ENCODE peak calls at places on chromosomes 5 and 9, in four cellular contexts. One of them, this sample, is unnamed. For H3K36me3, the result is how much of the 10 kb centered on the place peaks cover.

GRCh38 chr9:123058834-123059233 is 25.4 kb downstream of the GPR21 start:
- DNase-seq in fibroblast of lung: peak
- DNase-seq in psoas muscle: no peak
- DNase-seq in spleen: no peak
- DNase-seq in this sample: no peak

GRCh38 chr5:164832545-164832944 is 1327.1 kb downstream of the MAT2B start:
- DNase-seq in fibroblast of lung: no peak
- DNase-seq in psoas muscle: no peak
- DNase-seq in spleen: no peak
- DNase-seq in this sample: no peak

GRCh38 chr9:75855509-75855908 is 35.0 kb upstream of the PCSK5 start:
- DNase-seq in fibroblast of lung: peak
- DNase-seq in psoas muscle: no peak
- DNase-seq in spleen: no peak
- DNase-seq in this sample: peak

GRCh38 chr9:14535161-14535930 is 157.9 kb downstream of the ZDHHC21 start:
- DNase-seq in fibroblast of lung: no peak
- DNase-seq in psoas muscle: peak
- DNase-seq in spleen: no peak
- DNase-seq in this sample: no peak

GRCh38 chr5:77277764-77278163 is 67.3 kb downstream of the PDE8B start:
- DNase-seq in fibroblast of lung: no peak
- DNase-seq in psoas muscle: no peak
- DNase-seq in spleen: no peak
- DNase-seq in this sample: no peak

GRCh38 chr5:172699999-172700685 is 59.1 kb downstream of the NEURL1B start:
- DNase-seq in fibroblast of lung: no peak
- DNase-seq in psoas muscle: peak
- DNase-seq in spleen: peak
- DNase-seq in this sample: no peak

GRCh38 chr5:36200513-36200912 is 41.2 kb downstream of the NADK2 start:
- DNase-seq in fibroblast of lung: no peak
- DNase-seq in psoas muscle: no peak
- DNase-seq in spleen: no peak
- DNase-seq in this sample: no peak

GRCh38 chr5:34480810-34481528 is 175.2 kb upstream of the RAI14 start:
- DNase-seq in fibroblast of lung: no peak
- DNase-seq in psoas muscle: no peak
- DNase-seq in spleen: no peak
- DNase-seq in this sample: no peak

GRCh38 chr9:108262836-108263235 is 593.0 kb downstream of the ACTL7B start:
- DNase-seq in fibroblast of lung: no peak
- DNase-seq in psoas muscle: no peak
- DNase-seq in spleen: no peak
- DNase-seq in this sample: no peak

GRCh38 chr5:150065346-150065745 is 21.0 kb downstream of the CSF1R start:
- DNase-seq in fibroblast of lung: peak
- DNase-seq in psoas muscle: peak
- DNase-seq in spleen: peak
- DNase-seq in this sample: no peak

GRCh38 chr5:10133830-10134229 is 115.9 kb downstream of the ATPSCKMT start:
- DNase-seq in fibroblast of lung: peak
- DNase-seq in psoas muscle: no peak
- DNase-seq in spleen: no peak
- DNase-seq in this sample: peak

GRCh38 chr9:134618823-134619454 is 22.7 kb upstream of the COL5A1 start:
- DNase-seq in fibroblast of lung: no peak
- DNase-seq in psoas muscle: no peak
- DNase-seq in spleen: peak
- DNase-seq in this sample: no peak

GRCh38 chr5:39717186-39717897 is 292.6 kb upstream of the DAB2 start:
- DNase-seq in fibroblast of lung: peak
- DNase-seq in psoas muscle: no peak
- DNase-seq in spleen: no peak
- DNase-seq in this sample: no peak

GRCh38 chr9:113886471-113886870 is 10.4 kb downstream of the ZNF618 start:
- DNase-seq in fibroblast of lung: peak
- DNase-seq in psoas muscle: no peak
- DNase-seq in spleen: no peak
- DNase-seq in this sample: peak

GRCh38 chr5:178155065-178155464 is 1.4 kb upstream of the NHP2 start:
- DNase-seq in fibroblast of lung: no peak
- DNase-seq in psoas muscle: no peak
- DNase-seq in spleen: no peak
- DNase-seq in this sample: no peak
- H3K4me3 ChIP-seq in fibroblast of lung: no peak
- H3K4me3 ChIP-seq in psoas muscle: no peak
- H3K4me3 ChIP-seq in spleen: no peak
- H3K4me3 ChIP-seq in this sample: no peak

DNA sequence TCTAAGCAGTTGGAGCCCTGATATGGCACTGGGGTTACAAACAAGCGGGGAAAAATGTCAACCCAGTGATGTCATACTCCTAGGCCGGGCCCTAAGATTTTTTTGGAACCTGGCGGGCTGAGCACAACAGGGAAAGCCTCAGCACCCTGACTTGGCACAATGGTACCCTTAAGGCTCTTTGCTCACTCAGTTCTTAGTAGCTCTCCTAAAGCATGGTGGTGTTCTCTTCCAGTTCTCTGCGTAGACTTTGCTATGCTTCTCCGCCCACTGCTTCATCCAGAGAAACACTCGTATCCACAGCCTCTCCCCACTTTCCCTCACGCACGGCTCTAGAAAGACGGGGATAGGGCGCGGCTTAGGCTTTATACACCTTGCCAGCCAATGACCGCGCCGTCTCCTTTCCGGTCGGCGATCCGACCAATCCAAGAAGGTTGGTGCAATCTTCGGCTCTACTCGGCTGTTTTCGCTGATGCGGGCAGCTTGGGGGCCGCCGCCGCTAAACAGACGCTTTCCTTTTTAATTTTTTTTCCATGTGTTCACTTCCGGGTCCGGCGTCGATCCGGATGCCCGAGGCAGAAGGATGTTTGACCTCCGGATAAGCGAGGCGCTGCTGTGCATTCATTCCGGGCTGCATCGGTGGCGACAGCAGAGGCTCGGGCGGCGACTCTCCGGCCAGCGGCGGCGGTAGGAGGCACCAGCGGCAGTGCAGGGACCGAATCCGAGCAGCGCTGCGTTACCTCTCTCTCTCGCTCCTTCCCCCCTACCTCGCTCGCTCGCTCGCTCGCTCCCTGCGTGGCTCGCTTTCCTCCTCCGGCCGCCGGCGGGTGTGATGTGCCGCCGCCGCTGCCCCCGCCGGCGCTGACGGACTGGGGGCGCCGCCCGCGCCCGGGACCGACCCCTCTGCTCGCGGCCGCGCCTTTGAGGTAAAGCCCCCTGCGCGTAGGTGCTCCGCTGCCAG is at the start of gene CSNK1G3:
- DNase-seq in fibroblast of lung: peak
- DNase-seq in psoas muscle: peak
- DNase-seq in spleen: peak
- DNase-seq in this sample: peak
- TF ChIP-seq CTCF in fibroblast of lung: no peak
- TF ChIP-seq CTCF in psoas muscle: no peak
- TF ChIP-seq CTCF in spleen: no peak
- TF ChIP-seq CTCF in this sample: no peak

DNA sequence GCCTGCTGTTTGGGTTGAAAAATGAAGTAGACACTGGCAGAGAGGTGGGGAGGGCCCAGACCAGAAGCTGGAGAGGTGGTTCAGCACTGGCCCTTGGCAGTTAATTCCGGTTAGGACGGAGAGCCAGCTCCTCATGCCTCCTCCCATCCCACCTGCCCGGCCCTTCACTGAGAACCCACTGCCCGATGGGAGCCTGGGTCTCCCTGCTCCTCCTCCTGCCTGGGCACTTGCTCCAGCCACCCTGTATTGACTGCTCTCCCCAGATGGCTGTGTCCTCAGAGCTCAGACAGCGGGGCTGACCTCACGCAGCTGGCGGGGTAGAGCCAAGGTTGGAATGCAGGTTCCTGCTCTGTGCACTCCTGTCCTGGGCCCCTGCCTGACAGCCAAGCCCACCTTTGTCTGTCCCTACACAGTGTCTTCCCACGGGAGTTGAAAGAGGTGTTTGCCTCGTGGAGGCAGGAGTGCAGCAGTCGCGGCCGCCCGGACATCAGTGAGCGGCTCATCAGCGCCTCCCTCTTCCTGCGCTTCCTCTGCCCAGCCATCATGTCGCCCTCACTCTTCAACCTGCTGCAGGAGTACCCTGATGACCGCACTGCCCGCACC is 114.7 kb downstream of the DAB2IP start:
- DNase-seq in fibroblast of lung: no peak
- DNase-seq in psoas muscle: peak
- DNase-seq in spleen: no peak
- DNase-seq in this sample: no peak
- H3K36me3 ChIP-seq in fibroblast of lung: under half
- H3K36me3 ChIP-seq in psoas muscle: half or more
- H3K36me3 ChIP-seq in spleen: under half
- H3K36me3 ChIP-seq in this sample: under half

GRCh38 chr5:67209141-67209771 is 12.7 kb upstream of the CD180 start:
- DNase-seq in fibroblast of lung: peak
- DNase-seq in psoas muscle: no peak
- DNase-seq in spleen: peak
- DNase-seq in this sample: peak
- H3K4me3 ChIP-seq in fibroblast of lung: no peak
- H3K4me3 ChIP-seq in psoas muscle: no peak
- H3K4me3 ChIP-seq in spleen: no peak
- H3K4me3 ChIP-seq in this sample: no peak

DNA sequence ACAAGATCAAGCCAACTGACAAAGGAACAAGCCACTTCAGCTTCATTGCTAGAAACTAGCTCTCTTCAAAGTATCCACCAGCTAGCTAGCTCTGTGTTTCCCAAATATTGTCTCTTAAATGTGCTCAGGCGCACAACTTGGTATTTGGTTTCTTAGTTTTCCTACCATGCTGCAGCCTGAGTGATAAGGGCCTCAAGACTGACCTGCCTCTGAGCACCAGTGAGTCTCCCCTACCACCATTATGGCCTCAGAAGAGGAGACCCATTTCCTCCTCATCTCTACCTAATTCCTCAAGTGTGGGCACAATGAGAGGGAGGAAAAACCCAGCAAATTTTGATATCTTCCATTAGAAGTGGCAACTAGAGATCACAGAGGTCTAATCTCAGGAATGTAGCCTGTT is 34.6 kb upstream of the KIF2A start:
- DNase-seq in fibroblast of lung: no peak
- DNase-seq in psoas muscle: no peak
- DNase-seq in spleen: no peak
- DNase-seq in this sample: no peak
- TF ChIP-seq CTCF in fibroblast of lung: no peak
- TF ChIP-seq CTCF in psoas muscle: no peak
- TF ChIP-seq CTCF in spleen: no peak
- TF ChIP-seq CTCF in this sample: no peak

GRCh38 chr5:179733764-179734126 is 1.1 kb downstream of the MAML1 start:
- DNase-seq in fibroblast of lung: no peak
- DNase-seq in psoas muscle: no peak
- DNase-seq in spleen: no peak
- DNase-seq in this sample: no peak

GRCh38 chr5:179732918-179733763 is 519 bp downstream of the MAML1 start:
- DNase-seq in fibroblast of lung: peak
- DNase-seq in psoas muscle: peak
- DNase-seq in spleen: peak
- DNase-seq in this sample: peak

GRCh38 chr5:179734536-179735164 is 2.0 kb downstream of the MAML1 start:
- DNase-seq in fibroblast of lung: no peak
- DNase-seq in psoas muscle: no peak
- DNase-seq in spleen: no peak
- DNase-seq in this sample: no peak

GRCh38 chr5:179738725-179739124 is 6.1 kb downstream of the MAML1 start:
- DNase-seq in fibroblast of lung: no peak
- DNase-seq in psoas muscle: no peak
- DNase-seq in spleen: no peak
- DNase-seq in this sample: no peak
- H3K36me3 ChIP-seq in fibroblast of lung: under half
- H3K36me3 ChIP-seq in psoas muscle: under half
- H3K36me3 ChIP-seq in spleen: under half
- H3K36me3 ChIP-seq in this sample: under half

DNA sequence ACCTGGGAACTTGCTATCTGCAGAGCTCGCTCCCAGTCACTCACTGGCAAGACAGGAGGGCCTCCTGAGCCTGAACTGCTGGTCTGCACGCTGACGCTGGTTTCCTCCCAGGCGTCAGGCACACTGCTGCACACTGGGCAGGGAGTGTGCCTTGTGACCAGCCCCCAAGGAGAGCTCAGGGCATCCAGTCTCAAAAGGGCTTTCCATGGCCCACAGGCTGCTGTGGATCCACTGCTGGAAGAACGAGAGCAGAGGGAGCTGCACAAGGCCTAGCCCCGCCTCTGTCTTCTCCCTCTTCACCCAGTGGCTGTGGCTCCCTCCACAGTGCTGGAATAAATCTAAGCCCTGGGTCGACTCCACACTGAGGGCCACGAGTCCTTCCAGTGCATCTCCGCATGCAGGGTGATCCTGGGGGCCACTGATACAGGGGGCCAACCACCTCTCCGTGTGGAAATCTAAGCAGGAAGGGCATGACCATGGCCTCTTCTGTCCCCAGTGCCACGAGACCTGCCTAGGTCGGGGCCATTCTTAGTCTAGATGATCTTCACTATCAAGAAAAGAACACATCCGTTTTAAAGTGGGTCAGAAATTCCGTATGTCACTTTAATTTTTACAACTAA is 93.6 kb downstream of the CAMSAP1 start:
- DNase-seq in fibroblast of lung: no peak
- DNase-seq in psoas muscle: no peak
- DNase-seq in spleen: no peak
- DNase-seq in this sample: no peak
- H3K4me3 ChIP-seq in fibroblast of lung: no peak
- H3K4me3 ChIP-seq in psoas muscle: no peak
- H3K4me3 ChIP-seq in spleen: no peak
- H3K4me3 ChIP-seq in this sample: no peak